ENCODE peak calls at places on chromosomes 16 and 17, in eight cellular contexts. C, G, V, T, L, J, F and O are unnamed samples.

GRCh38 chr16:80023865-80024264 is 423.3 kb upstream of the MAF start:
- DNase-seq in C (no peak), G (no peak), V (peak), T (peak), L (no peak), J (no peak), F (no peak), O (no peak)

GRCh38 chr17:10754861-10755591 is 25.2 kb upstream of the TMEM220 start:
- DNase-seq in C (no peak), G (no peak), V (no peak), T (no peak), L (no peak), J (no peak), F (peak), O (no peak)

GRCh38 chr16:9657659-9658058 is 524.6 kb downstream of the GRIN2A start:
- DNase-seq in C (no peak), G (no peak), V (no peak), T (no peak), L (no peak), J (no peak), F (no peak), O (no peak)

GRCh38 chr16:89002851-89003830 is 26.1 kb upstream of the CBFA2T3 start:
- DNase-seq in C (no peak), G (no peak), V (no peak), T (no peak), L (no peak), J (peak), F (no peak), O (no peak)

GRCh38 chr17:75078097-75079022 is 9.4 kb upstream of the SLC16A5 start:
- DNase-seq in C (no peak), G (no peak), V (peak), T (peak), L (peak), J (no peak), F (peak), O (no peak)

GRCh38 chr16:82991941-82992675 is 365.3 kb downstream of the CDH13 start:
- DNase-seq in C (no peak), G (no peak), V (no peak), T (no peak), L (no peak), J (no peak), F (no peak), O (no peak)

GRCh38 chr17:850828-851759 is 68.9 kb downstream of the MRM3 start:
- DNase-seq in C (no peak), G (no peak), V (peak), T (no peak), L (peak), J (no peak), F (no peak), O (no peak)

GRCh38 chr17:39150795-39151679 is at the start of gene PLXDC1:
- DNase-seq in C (no peak), G (no peak), V (no peak), T (no peak), L (no peak), J (peak), F (no peak), O (no peak)

GRCh38 chr17:72421128-72422092 is 300.6 kb downstream of the SOX9 start:
- DNase-seq in C (peak), G (no peak), V (peak), T (peak), L (peak), J (no peak), F (no peak), O (no peak)

GRCh38 chr17:63425478-63425877 is 20.6 kb downstream of the CYB561 start:
- DNase-seq in C (peak), G (peak), V (peak), T (peak), L (peak), J (peak), F (peak), O (peak)

GRCh38 chr16:26787924-26788323 is 278.8 kb upstream of the C16orf82 start:
- DNase-seq in C (no peak), G (no peak), V (no peak), T (no peak), L (no peak), J (no peak), F (no peak), O (no peak)

GRCh38 chr16:10577305-10578202 is 2.8 kb downstream of the EMP2 start:
- DNase-seq in C (no peak), G (no peak), V (peak), T (no peak), L (peak), J (peak), F (peak), O (no peak)

GRCh38 chr17:8080208-8080798 is 7.2 kb downstream of the ALOX12B start:
- DNase-seq in C (no peak), G (no peak), V (no peak), T (no peak), L (no peak), J (no peak), F (no peak), O (no peak)

GRCh38 chr17:60224064-60224463 is 74.3 kb downstream of the CA4 start:
- DNase-seq in C (no peak), G (no peak), V (peak), T (no peak), L (no peak), J (no peak), F (no peak), O (no peak)

GRCh38 chr16:87705780-87706277 is 60.0 kb downstream of the KLHDC4 start:
- DNase-seq in C (peak), G (no peak), V (no peak), T (no peak), L (no peak), J (peak), F (no peak), O (no peak)